ENCODE peak calls at places on chromosome 9, in seven cellular contexts. G is progenitor cell of endocrine pancreas; C is psoas muscle; Q is neural progenitor cell; K is stimulated activated CD4-positive, alpha-beta T cell treated with anti-CD3 and anti-CD28 coated beads, Interleukin-1b, Interleukin-23, amount 100 ng/mL, for 1 hour; A is EL; I is tibial artery. Y is an unnamed sample.

GRCh38 chr9:83027153-83027867 is 35.6 kb downstream of the RASEF start:
- DNase-seq in Q (no peak), A (peak), C (no peak), G (no peak), I (no peak), K (no peak), Y (no peak)

GRCh38 chr9:128114326-128115186 is 13.0 kb downstream of the PTGES2 start:
- DNase-seq in C (peak), G (no peak), Q (no peak), A (no peak), I (peak), K (no peak), Y (no peak)

GRCh38 chr9:90665072-90665471 is 22.4 kb upstream of the DIRAS2 start:
- DNase-seq in K (no peak), A (no peak), I (no peak), G (no peak), C (no peak), Q (peak), Y (no peak)

GRCh38 chr9:77426712-77427111 is 221.4 kb downstream of the GNA14 start:
- DNase-seq in K (no peak), A (no peak), C (no peak), Q (no peak), I (no peak), G (no peak), Y (no peak)

GRCh38 chr9:133008406-133008805 is 22.4 kb upstream of the GTF3C5 start:
- DNase-seq in C (no peak), A (no peak), Q (no peak), K (no peak), I (peak), G (no peak), Y (no peak)

GRCh38 chr9:134455010-134455409 is 128.8 kb downstream of the RXRA start:
- DNase-seq in G (no peak), C (no peak), K (no peak), A (no peak), I (no peak), Q (no peak), Y (no peak)

GRCh38 chr9:33187519-33188218 is 20.5 kb upstream of the B4GALT1 start:
- DNase-seq in K (no peak), I (peak), C (peak), A (peak), Q (no peak), G (no peak), Y (no peak)

GRCh38 chr9:89929721-89930480 is 325.1 kb downstream of the GADD45G start:
- DNase-seq in Q (no peak), C (no peak), K (no peak), I (no peak), A (no peak), G (no peak), Y (peak)

GRCh38 chr9:78612089-78612488 is 315.2 kb downstream of the PSAT1 start:
- DNase-seq in I (no peak), A (peak), Q (no peak), C (no peak), K (no peak), G (no peak), Y (no peak)

GRCh38 chr9:16482764-16483163 is 387.7 kb downstream of the BNC2 start:
- DNase-seq in Q (no peak), K (no peak), G (no peak), I (no peak), C (no peak), A (no peak), Y (no peak)

GRCh38 chr9:93304574-93305496 is 120.9 kb downstream of the WNK2 start:
- DNase-seq in C (peak), I (peak), Q (peak), G (peak), A (peak), K (no peak), Y (peak)

GRCh38 chr9:91714874-91715615 is 235.0 kb downstream of the ROR2 start:
- DNase-seq in C (no peak), Q (no peak), G (no peak), K (no peak), A (no peak), I (no peak), Y (no peak)

GRCh38 chr9:26773054-26773453 is 119.5 kb downstream of the CAAP1 start:
- DNase-seq in K (no peak), Q (no peak), A (no peak), I (no peak), C (no peak), G (no peak), Y (no peak)

GRCh38 chr9:21779397-21779796 is 23.0 kb upstream of the MTAP start:
- DNase-seq in Q (no peak), G (no peak), I (no peak), A (peak), C (no peak), K (no peak), Y (no peak)

GRCh38 chr9:136784249-136784996 is 6.7 kb upstream of the TMEM141 start:
- DNase-seq in C (no peak), Q (peak), K (no peak), A (peak), I (no peak), G (no peak), Y (peak)

GRCh38 chr9:21560281-21560745 is 78.2 kb upstream of the IFNE start:
- DNase-seq in I (no peak), A (no peak), Q (no peak), G (no peak), C (no peak), K (no peak), Y (no peak)

GRCh38 chr9:124297915-124298645 is 40.3 kb downstream of the NEK6 start:
- DNase-seq in Q (no peak), G (no peak), C (no peak), A (no peak), I (no peak), K (no peak), Y (no peak)

GRCh38 chr9:76927540-76928240 is 21.8 kb upstream of the PRUNE2 start:
- DNase-seq in K (no peak), G (no peak), Q (no peak), I (no peak), C (no peak), A (peak), Y (no peak)

GRCh38 chr9:72363908-72364678 is 915 bp downstream of the ZFAND5 start:
- DNase-seq in C (peak), K (peak), I (peak), A (peak), G (peak), Q (peak), Y (peak)

GRCh38 chr9:120902286-120902685 is 24.3 kb downstream of the TRAF1 start:
- DNase-seq in A (no peak), G (no peak), C (no peak), Q (no peak), K (no peak), I (no peak), Y (no peak)

GRCh38 chr9:124271660-124272059 is 13.9 kb downstream of the NEK6 start:
- DNase-seq in C (no peak), I (peak), G (no peak), A (no peak), Q (no peak), K (no peak), Y (no peak)

GRCh38 chr9:114112778-114113585 is 13.9 kb upstream of the KIF12 start:
- DNase-seq in G (no peak), C (peak), Q (no peak), A (peak), K (no peak), I (peak), Y (no peak)

GRCh38 chr9:2875218-2875977 is 31.5 kb upstream of the PUM3 start:
- DNase-seq in I (no peak), Q (no peak), A (no peak), K (no peak), G (no peak), C (no peak), Y (no peak)

GRCh38 chr9:28946648-28947047 is 1373.4 kb upstream of the C9orf72 start:
- DNase-seq in K (no peak), G (no peak), I (no peak), A (no peak), C (no peak), Q (no peak), Y (no peak)

GRCh38 chr9:113589407-113589806 is 125.9 kb downstream of the RGS3 start:
- DNase-seq in A (no peak), K (no peak), I (no peak), G (no peak), C (peak), Q (no peak), Y (no peak)

GRCh38 chr9:111637421-111637950 is 6.4 kb downstream of the DNAJC25 start:
- DNase-seq in Q (no peak), G (no peak), I (no peak), C (no peak), K (no peak), A (no peak), Y (no peak)

GRCh38 chr9:28073278-28073677 is 500.0 kb upstream of the C9orf72 start:
- DNase-seq in Q (peak), C (no peak), A (peak), I (no peak), G (no peak), K (no peak), Y (peak)

GRCh38 chr9:125701351-125701750 is 5.7 kb downstream of the MAPKAP1 start:
- DNase-seq in I (no peak), A (peak), Q (no peak), C (no peak), G (no peak), K (no peak), Y (no peak)

GRCh38 chr9:17906204-17906840 is 327.5 kb downstream of the SH3GL2 start:
- DNase-seq in K (no peak), C (peak), A (no peak), G (peak), I (peak), Q (peak), Y (peak)

Y was measured in SK-N-SH.